ENCODE peak calls at places on chromosomes 13 and 19, in ten cellular contexts. E is activated CD4-positive, alpha-beta T cell treated with anti-CD3 and anti-CD28 coated beads, Interleukin-2, amount 10 ng/mL, durations not matched to agents 7 days and 5 days; M is uterus; R is RPMI7951; S is stimulated activated CD4-positive, alpha-beta T cell treated with anti-CD3 and anti-CD28 coated beads, Interleukin-2, amount 100 ng/mL, for 48 hours; Z is GM10248; N is iris pigment epithelial cell; J is NCI-H1436 treated with DMSO at 0.1 percent for 48 hours; L is AG08395; I is AG04450. X is an unnamed sample.

GRCh38 chr19:55519461-55520311 is 17.2 kb downstream of the SBK2 start:
- DNase-seq in R (peak), I (peak), N (peak), J (no peak), M (no peak), Z (no peak), S (no peak), L (peak), E (no peak), X (no peak)

GRCh38 chr13:27012482-27013197 is 159.0 kb downstream of the USP12 start:
- DNase-seq in J (no peak), I (peak), R (peak), M (no peak), E (no peak), Z (no peak), S (no peak), N (peak), L (peak), X (no peak)

GRCh38 chr13:38166121-38166520 is 183.5 kb upstream of the UFM1 start:
- DNase-seq in M (no peak), R (no peak), E (no peak), N (peak), J (no peak), S (no peak), I (no peak), Z (no peak), L (no peak), X (no peak)

GRCh38 chr19:12796146-12797071 is 5.1 kb downstream of the JUNB start:
- DNase-seq in J (no peak), L (peak), Z (peak), S (peak), M (peak), N (peak), I (no peak), E (peak), R (peak), X (peak)

GRCh38 chr13:34864650-34865049 is 77.4 kb upstream of the NBEA start:
- DNase-seq in M (peak), N (no peak), R (peak), J (no peak), E (no peak), I (no peak), Z (no peak), L (no peak), S (no peak), X (no peak)

GRCh38 chr19:54795763-54796162 is 7.6 kb upstream of the KIR2DL4 start:
- DNase-seq in M (no peak), L (no peak), E (no peak), S (no peak), I (no peak), Z (no peak), R (no peak), J (no peak), N (no peak), X (no peak)

GRCh38 chr19:55169136-55169535 is 2.7 kb upstream of the DNAAF3 start:
- DNase-seq in J (no peak), L (no peak), I (no peak), Z (no peak), R (no peak), M (no peak), E (no peak), N (no peak), S (no peak), X (no peak)

GRCh38 chr19:48899781-48900476 is at the start of gene NUCB1:
- DNase-seq in R (peak), S (peak), I (peak), L (peak), J (peak), E (peak), M (peak), Z (peak), N (peak), X (peak)

GRCh38 chr19:49691243-49692101 is 556 bp downstream of the CPT1C start:
- DNase-seq in R (peak), E (no peak), N (peak), Z (peak), L (peak), I (no peak), M (peak), J (no peak), S (no peak), X (peak)

GRCh38 chr13:25494708-25495411 is 123.1 kb downstream of the ATP8A2 start:
- DNase-seq in J (no peak), S (no peak), I (no peak), R (no peak), N (no peak), L (no peak), E (no peak), M (no peak), Z (no peak), X (no peak)

GRCh38 chr13:89726690-89727435 is 1620.6 kb upstream of the MIR17HG start:
- DNase-seq in N (peak), J (no peak), R (no peak), I (peak), L (no peak), M (no peak), E (no peak), S (no peak), Z (no peak), X (no peak)

GRCh38 chr13:103133551-103133950 is 67.3 kb upstream of the SLC10A2 start:
- DNase-seq in R (no peak), L (no peak), Z (no peak), S (no peak), J (no peak), E (no peak), N (no peak), I (no peak), M (no peak), X (no peak)

GRCh38 chr13:103839460-103839859 is 773.2 kb upstream of the SLC10A2 start:
- DNase-seq in S (no peak), E (no peak), R (no peak), Z (no peak), L (no peak), M (no peak), I (no peak), J (no peak), N (no peak), X (no peak)

GRCh38 chr19:30131722-30132291 is 189.8 kb downstream of the URI1 start:
- DNase-seq in J (no peak), L (no peak), R (no peak), Z (no peak), E (no peak), I (no peak), N (no peak), S (no peak), M (no peak), X (no peak)

GRCh38 chr13:95608640-95609280 is 35.7 kb downstream of the DZIP1 start:
- DNase-seq in Z (no peak), I (no peak), N (no peak), M (no peak), J (no peak), E (no peak), R (no peak), S (no peak), L (no peak), X (no peak)

GRCh38 chr13:91632071-91632470 is 233.7 kb downstream of the GPC5 start:
- DNase-seq in E (no peak), Z (no peak), S (no peak), N (no peak), R (no peak), I (no peak), J (no peak), L (no peak), M (no peak), X (no peak)

GRCh38 chr13:38520041-38520440 is 166.8 kb upstream of the FREM2 start:
- DNase-seq in L (no peak), I (no peak), E (no peak), M (no peak), R (no peak), S (no peak), J (no peak), Z (no peak), N (no peak), X (no peak)

GRCh38 chr19:35288843-35289355 is 3.1 kb upstream of the MAG start:
- DNase-seq in Z (no peak), S (no peak), R (no peak), I (no peak), N (no peak), J (no peak), M (no peak), L (no peak), E (no peak), X (no peak)

GRCh38 chr19:14366529-14366928 is 14.7 kb upstream of the ADGRE5 start:
- DNase-seq in E (peak), Z (peak), S (peak), J (peak), I (no peak), M (peak), N (peak), R (peak), L (peak), X (peak)

GRCh38 chr19:47503823-47504145 is 11.1 kb downstream of the NAPA start:
- DNase-seq in L (no peak), R (no peak), S (no peak), Z (no peak), N (no peak), I (no peak), E (no peak), J (no peak), M (no peak), X (no peak)

GRCh38 chr13:51002736-51003135 is 93.1 kb downstream of the RNASEH2B start:
- DNase-seq in N (no peak), I (no peak), R (peak), S (no peak), E (no peak), Z (no peak), L (no peak), J (no peak), M (no peak), X (no peak)

X was measured in lower lobe of right lung.